ENCODE peak calls at places on chromosomes 12 and 14, in seven cellular contexts. U, E, I, D, H, K and C are unnamed samples.

GRCh38 chr14:56738020-56738419 is 72.3 kb downstream of the OTX2 start:
- DNase-seq in K (no peak), D (no peak), I (no peak), U (no peak), H (no peak), E (no peak), C (no peak)

GRCh38 chr12:80064269-80064668 is 35.1 kb upstream of the OTOGL start:
- DNase-seq in D (no peak), I (peak), U (peak), E (no peak), K (no peak), H (peak), C (no peak)

GRCh38 chr14:54362759-54363437 is 33.9 kb upstream of the CDKN3 start:
- DNase-seq in H (no peak), K (no peak), D (no peak), U (no peak), E (no peak), I (no peak), C (no peak)

GRCh38 chr12:66301944-66302826 is at the start of gene HELB:
- DNase-seq in U (peak), K (peak), H (peak), D (peak), E (peak), I (peak), C (peak)

GRCh38 chr14:60164404-60164716 is 838 bp downstream of the DHRS7 start:
- DNase-seq in K (no peak), I (peak), E (no peak), D (no peak), H (no peak), U (peak), C (no peak)

GRCh38 chr12:18864900-18865561 is 127.1 kb downstream of the CAPZA3 start:
- DNase-seq in D (no peak), U (peak), K (no peak), E (no peak), I (peak), H (peak), C (no peak)

GRCh38 chr12:32027684-32028355 is 68.6 kb downstream of the RESF1 start:
- DNase-seq in K (no peak), I (no peak), H (no peak), D (no peak), E (no peak), U (no peak), C (no peak)

GRCh38 chr14:97692084-97692483 is 894.9 kb downstream of the VRK1 start:
- DNase-seq in K (no peak), H (no peak), D (no peak), I (no peak), E (no peak), U (no peak), C (no peak)

GRCh38 chr14:100861188-100861936 is 35.4 kb downstream of the MEG3 start:
- DNase-seq in I (no peak), U (no peak), K (no peak), D (no peak), H (no peak), E (no peak), C (no peak)

GRCh38 chr12:111429760-111430417 is 24.2 kb downstream of the SH2B3 start:
- DNase-seq in E (no peak), U (no peak), D (no peak), K (no peak), H (no peak), I (no peak), C (peak)

GRCh38 chr14:72737560-72737943 is 156.3 kb downstream of the DPF3 start:
- DNase-seq in H (no peak), U (peak), E (no peak), D (no peak), K (no peak), I (no peak), C (no peak)

GRCh38 chr14:104049576-104050240 is 35.8 kb upstream of the ASPG start:
- DNase-seq in D (no peak), E (no peak), H (no peak), I (peak), K (no peak), U (no peak), C (no peak)

GRCh38 chr14:64726585-64726890 is 22.3 kb downstream of the PLEKHG3 start:
- DNase-seq in E (no peak), K (peak), I (peak), H (no peak), D (no peak), U (peak), C (peak)

GRCh38 chr12:666766-667308 is 3.6 kb upstream of the NINJ2 start:
- DNase-seq in E (no peak), H (peak), D (no peak), U (peak), K (no peak), I (peak), C (peak)

GRCh38 chr14:85565862-85566296 is 35.9 kb downstream of the FLRT2 start:
- DNase-seq in E (no peak), K (no peak), D (no peak), U (peak), I (peak), H (peak), C (no peak)

GRCh38 chr14:35365130-35366047 is 39.2 kb downstream of the NFKBIA start:
- DNase-seq in K (peak), U (peak), I (peak), D (peak), H (peak), E (peak), C (peak)

GRCh38 chr14:40318211-40318719 is 886.0 kb upstream of the FBXO33 start:
- DNase-seq in D (no peak), H (no peak), U (no peak), K (no peak), E (no peak), I (no peak), C (no peak)

GRCh38 chr12:1583421-1584078 is 10.8 kb downstream of the FBXL14 start:
- DNase-seq in H (peak), D (peak), E (peak), U (peak), K (peak), I (peak), C (peak)

GRCh38 chr14:30283822-30284446 is 275.0 kb upstream of the G2E3 start:
- DNase-seq in D (no peak), I (peak), E (no peak), H (peak), U (peak), K (peak), C (no peak)

GRCh38 chr12:16324300-16324699 is 23.1 kb upstream of the MGST1 start:
- DNase-seq in D (no peak), K (no peak), E (no peak), U (no peak), H (no peak), I (no peak), C (no peak)

GRCh38 chr12:129959889-129960288 is 56.1 kb upstream of the TMEM132D start:
- DNase-seq in I (no peak), D (no peak), U (no peak), K (no peak), E (no peak), H (no peak), C (no peak)

GRCh38 chr14:90900712-90901111 is 84.5 kb upstream of the TTC7B start:
- DNase-seq in H (peak), K (no peak), D (no peak), I (peak), E (no peak), U (no peak), C (no peak)

GRCh38 chr14:77375973-77376372 is 921 bp downstream of the TMED8 start:
- DNase-seq in U (no peak), H (no peak), D (no peak), K (no peak), E (no peak), I (peak), C (no peak)

GRCh38 chr12:92927055-92927435 is 2.0 kb downstream of the EEA1 start:
- DNase-seq in H (peak), U (peak), D (peak), I (peak), K (no peak), E (no peak), C (peak)

GRCh38 chr12:24911284-24911791 is 37.6 kb downstream of the BCAT1 start:
- DNase-seq in E (no peak), D (no peak), K (no peak), I (peak), H (peak), U (peak), C (no peak)

GRCh38 chr12:10111451-10111850 is 12.7 kb upstream of the CLEC1A start:
- DNase-seq in H (no peak), U (no peak), K (no peak), I (no peak), D (no peak), E (no peak), C (no peak)

GRCh38 chr12:120759591-120760348 is 34.1 kb downstream of the ACADS start:
- DNase-seq in U (no peak), K (no peak), I (no peak), D (no peak), E (no peak), H (no peak), C (no peak)

GRCh38 chr12:19431407-19432308 is 7.6 kb upstream of the AEBP2 start:
- DNase-seq in I (peak), H (peak), U (peak), K (peak), D (no peak), E (no peak), C (peak)

GRCh38 chr12:62933871-62934798 is 815 bp downstream of the PPM1H start:
- DNase-seq in H (peak), U (peak), D (peak), I (peak), E (no peak), K (peak), C (no peak)

GRCh38 chr12:94560416-94561221 is 89.7 kb downstream of the TMCC3 start:
- DNase-seq in D (peak), U (no peak), H (no peak), E (no peak), K (no peak), I (peak), C (no peak)

GRCh38 chr14:104919993-104920315 is 4.7 kb upstream of the PLD4 start:
- DNase-seq in K (no peak), I (no peak), E (no peak), U (no peak), H (no peak), D (no peak), C (no peak)

GRCh38 chr12:65786041-65786440 is 38.2 kb upstream of the HMGA2 start:
- DNase-seq in D (no peak), K (no peak), H (no peak), I (no peak), E (no peak), U (no peak), C (no peak)

GRCh38 chr12:29625359-29625953 is 128.0 kb upstream of the OVCH1 start:
- DNase-seq in U (no peak), E (no peak), D (no peak), K (no peak), I (peak), H (peak), C (no peak)

GRCh38 chr12:56377310-56377988 is 14.8 kb upstream of the APOF start:
- DNase-seq in I (peak), H (no peak), E (no peak), U (peak), D (no peak), K (peak), C (no peak)

GRCh38 chr14:90551070-90551704 is 154.4 kb downstream of the CALM1 start:
- DNase-seq in E (no peak), K (no peak), H (peak), I (peak), D (no peak), U (peak), C (no peak)